ENCODE peak calls at places on chromosomes 12 and 14, in ten cellular contexts. O is ELR; E is NCI-H2171 treated with DMSO at 0.1 percent for 48 hours; Y is NCI-H1105; B is stimulated activated CD8-positive, alpha-beta memory T cell treated with anti-CD3 and anti-CD28 coated beads, Interleukin-12 subunit alpha, Interleukin-12 subunit beta, amount 100 ng/mL, for 1 hour; P is PC-9; R is iris pigment epithelial cell; G is HuH-7.5; I is T-helper 22 cell; Q is cardiac septum. Z is an unnamed sample.

GRCh38 chr14:90534091-90534837 is 137.4 kb downstream of the CALM1 start:
- DNase-seq in O (peak), E (no peak), Y (no peak), B (no peak), P (no peak), R (peak), G (no peak), I (no peak), Q (no peak), Z (no peak)

GRCh38 chr12:40351976-40352375 is 127.2 kb downstream of the LRRK2 start:
- DNase-seq in O (no peak), E (peak), Y (no peak), B (no peak), P (no peak), R (peak), G (no peak), I (no peak), Q (no peak), Z (peak)

GRCh38 chr14:61602733-61603077 is 92.6 kb upstream of the HIF1A start:
- DNase-seq in O (no peak), E (no peak), Y (no peak), B (no peak), P (peak), R (no peak), G (no peak), I (no peak), Q (no peak), Z (no peak)

GRCh38 chr12:122088181-122088810 is 9.7 kb downstream of the MLXIP start:
- DNase-seq in O (no peak), E (peak), Y (no peak), B (no peak), P (no peak), R (no peak), G (no peak), I (no peak), Q (no peak), Z (no peak)

GRCh38 chr12:107374136-107374535 is 280.8 kb upstream of the CRY1 start:
- DNase-seq in O (no peak), E (no peak), Y (no peak), B (no peak), P (no peak), R (no peak), G (no peak), I (no peak), Q (peak), Z (no peak)

GRCh38 chr12:25884024-25884919 is 74.2 kb upstream of the RASSF8 start:
- DNase-seq in O (no peak), E (no peak), Y (no peak), B (no peak), P (no peak), R (no peak), G (no peak), I (no peak), Q (no peak), Z (no peak)

GRCh38 chr12:6324936-6325750 is 14.7 kb downstream of the PLEKHG6 start:
- DNase-seq in O (no peak), E (no peak), Y (no peak), B (no peak), P (no peak), R (no peak), G (no peak), I (no peak), Q (peak), Z (no peak)

GRCh38 chr14:54686219-54686870 is 119.4 kb downstream of the SAMD4A start:
- DNase-seq in O (peak), E (no peak), Y (no peak), B (no peak), P (no peak), R (peak), G (no peak), I (no peak), Q (no peak), Z (peak)

Z was measured in bronchial epithelial cell.